ENCODE peak calls at places on chromosomes 11 and 22, in five cellular contexts. One of them, this sample, is unnamed.

GRCh38 chr11:112620621-112621394 is 340.4 kb upstream of the NCAM1 start:
- DNase-seq in nephron progenitor cell: no peak
- DNase-seq in kidney epithelial cell: peak; percentile 5
- DNase-seq in cardiac fibroblast: peak; percentile 28
- DNase-seq in effector CD4-positive, alpha-beta T cell: no peak
- DNase-seq in this sample: no peak

GRCh38 chr11:76598426-76598839 is 72.1 kb downstream of the LRRC32 start:
- DNase-seq in nephron progenitor cell: peak; percentile 47
- DNase-seq in kidney epithelial cell: no peak
- DNase-seq in cardiac fibroblast: peak; percentile 73
- DNase-seq in effector CD4-positive, alpha-beta T cell: no peak
- DNase-seq in this sample: no peak

GRCh38 chr11:124115782-124116616 is 749 bp downstream of the VWA5A start:
- DNase-seq in nephron progenitor cell: no peak
- DNase-seq in kidney epithelial cell: no peak
- DNase-seq in cardiac fibroblast: no peak
- DNase-seq in effector CD4-positive, alpha-beta T cell: no peak
- DNase-seq in this sample: no peak

GRCh38 chr22:43814264-43814663 is 2.2 kb upstream of the EFCAB6 start:
- DNase-seq in nephron progenitor cell: no peak
- DNase-seq in kidney epithelial cell: no peak
- DNase-seq in cardiac fibroblast: no peak
- DNase-seq in effector CD4-positive, alpha-beta T cell: no peak
- DNase-seq in this sample: no peak

GRCh38 chr11:115391598-115391997 is 112.6 kb downstream of the CADM1 start:
- DNase-seq in nephron progenitor cell: peak; percentile 45
- DNase-seq in kidney epithelial cell: no peak
- DNase-seq in cardiac fibroblast: no peak
- DNase-seq in effector CD4-positive, alpha-beta T cell: no peak
- DNase-seq in this sample: no peak

GRCh38 chr11:3865388-3866193 is 10.1 kb downstream of the STIM1 start:
- DNase-seq in nephron progenitor cell: no peak
- DNase-seq in kidney epithelial cell: no peak
- DNase-seq in cardiac fibroblast: peak; percentile 76
- DNase-seq in effector CD4-positive, alpha-beta T cell: no peak
- DNase-seq in this sample: peak; percentile 54

GRCh38 chr11:78127408-78127807 is 12.0 kb downstream of the ALG8 start:
- DNase-seq in nephron progenitor cell: no peak
- DNase-seq in kidney epithelial cell: no peak
- DNase-seq in cardiac fibroblast: no peak
- DNase-seq in effector CD4-positive, alpha-beta T cell: no peak
- DNase-seq in this sample: no peak

GRCh38 chr11:94557391-94557790 is 9.8 kb upstream of the PIWIL4 start:
- DNase-seq in nephron progenitor cell: no peak
- DNase-seq in kidney epithelial cell: no peak
- DNase-seq in cardiac fibroblast: peak; percentile 60
- DNase-seq in effector CD4-positive, alpha-beta T cell: no peak
- DNase-seq in this sample: peak; percentile 39

GRCh38 chr11:111980062-111980461 is 42.9 kb downstream of the DIXDC1 start:
- DNase-seq in nephron progenitor cell: no peak
- DNase-seq in kidney epithelial cell: no peak
- DNase-seq in cardiac fibroblast: no peak
- DNase-seq in effector CD4-positive, alpha-beta T cell: no peak
- DNase-seq in this sample: no peak

This sample was measured in HFFc6.